ENCODE peak calls at places on chromosomes 2 and 18, in ten cellular contexts. G is suprapubic skin, H is brain microvascular endothelial cell, N is upper lobe of right lung, P is A549, R is heart right ventricle, D is K562, E is Peyer's patch, S is breast epithelium, O is endothelial cell of umbilical vein. U is an unnamed sample.

GRCh38 chr2:14634223-14634884 is 1.8 kb downstream of the LRATD1 start:
- DNase-seq in H (peak), S (peak), P (peak), O (peak), E (peak), N (peak), R (peak), D (peak), G (peak), U (peak)

GRCh38 chr2:196617430-196617829 is 22.1 kb upstream of the CCDC150 start:
- DNase-seq in O (no peak), P (no peak), H (no peak), R (no peak), G (no peak), D (no peak), S (no peak), E (no peak), N (no peak), U (no peak)

GRCh38 chr18:48817021-48817461 is 133.7 kb downstream of the SMAD7 start:
- DNase-seq in E (peak), P (no peak), R (no peak), H (no peak), N (peak), S (peak), D (no peak), O (no peak), G (peak), U (no peak)

GRCh38 chr2:99819766-99820165 is 322.6 kb downstream of the AFF3 start:
- DNase-seq in D (no peak), N (no peak), G (no peak), H (no peak), O (peak), R (no peak), E (no peak), S (no peak), P (peak), U (no peak)

GRCh38 chr2:85744771-85745601 is 8.8 kb upstream of the ATOH8 start:
- DNase-seq in S (no peak), H (peak), R (no peak), N (peak), G (no peak), D (no peak), E (no peak), O (no peak), P (no peak), U (no peak)

GRCh38 chr2:32330136-32330535 is 26.7 kb upstream of the BIRC6 start:
- DNase-seq in S (no peak), E (no peak), O (no peak), G (no peak), N (no peak), H (no peak), D (no peak), P (no peak), R (no peak), U (no peak)

GRCh38 chr2:73640537-73640936 is 1.7 kb downstream of the NAT8 start:
- DNase-seq in G (no peak), H (no peak), D (no peak), S (no peak), R (no peak), P (no peak), N (no peak), E (no peak), O (no peak), U (peak)

GRCh38 chr18:73908323-73908722 is 239.3 kb downstream of the FBXO15 start:
- DNase-seq in S (no peak), G (no peak), P (peak), N (no peak), O (no peak), D (no peak), R (peak), H (peak), E (no peak), U (no peak)

GRCh38 chr2:142930835-142931398 is 53.5 kb downstream of the KYNU start:
- DNase-seq in R (no peak), E (no peak), G (no peak), N (no peak), D (peak), P (no peak), S (no peak), O (no peak), H (no peak), U (no peak)

GRCh38 chr2:53353372-53354111 is 414.1 kb upstream of the CHAC2 start:
- DNase-seq in H (peak), R (no peak), P (peak), O (no peak), N (no peak), E (no peak), D (no peak), S (no peak), G (peak), U (no peak)

GRCh38 chr2:137185378-137186078 is 420.2 kb downstream of the THSD7B start:
- DNase-seq in S (no peak), G (no peak), P (no peak), D (no peak), R (no peak), E (no peak), O (no peak), H (no peak), N (no peak), U (no peak)

GRCh38 chr2:216371756-216372702 is at the start of gene MARCHF4:
- DNase-seq in S (peak), N (peak), H (peak), D (peak), E (peak), O (peak), G (peak), P (peak), R (peak), U (no peak)

GRCh38 chr2:22375094-22375493 is 1009.9 kb upstream of the KLHL29 start:
- DNase-seq in N (no peak), G (no peak), E (no peak), O (no peak), H (no peak), D (no peak), R (no peak), S (no peak), P (peak), U (no peak)

GRCh38 chr2:72998234-72998651 is 73.3 kb downstream of the SFXN5 start:
- DNase-seq in G (no peak), R (no peak), N (no peak), D (no peak), P (no peak), E (peak), H (no peak), S (no peak), O (no peak), U (no peak)

GRCh38 chr2:101983486-101983885 is 8.3 kb upstream of the IL1R2 start:
- DNase-seq in G (no peak), R (no peak), D (no peak), S (no peak), H (no peak), O (no peak), E (no peak), P (no peak), N (no peak), U (no peak)

GRCh38 chr2:226031962-226032441 is 632.5 kb downstream of the NYAP2 start:
- DNase-seq in D (no peak), O (no peak), S (no peak), R (no peak), P (no peak), N (no peak), H (no peak), E (no peak), G (no peak), U (no peak)

GRCh38 chr2:26521054-26521912 is 43.4 kb upstream of the OTOF start:
- DNase-seq in S (no peak), R (no peak), O (no peak), E (no peak), H (peak), N (peak), P (peak), D (peak), G (no peak), U (no peak)

GRCh38 chr2:60560734-60561649 is 7.5 kb upstream of the BCL11A start:
- DNase-seq in G (no peak), E (no peak), S (no peak), N (no peak), P (peak), R (no peak), H (no peak), O (no peak), D (peak), U (no peak)
- TF ChIP-seq CTCF in G (peak), E (no peak), S (peak), N (peak), P (peak), R (peak), H (peak), O (peak), D (peak), U (peak)

DNA sequence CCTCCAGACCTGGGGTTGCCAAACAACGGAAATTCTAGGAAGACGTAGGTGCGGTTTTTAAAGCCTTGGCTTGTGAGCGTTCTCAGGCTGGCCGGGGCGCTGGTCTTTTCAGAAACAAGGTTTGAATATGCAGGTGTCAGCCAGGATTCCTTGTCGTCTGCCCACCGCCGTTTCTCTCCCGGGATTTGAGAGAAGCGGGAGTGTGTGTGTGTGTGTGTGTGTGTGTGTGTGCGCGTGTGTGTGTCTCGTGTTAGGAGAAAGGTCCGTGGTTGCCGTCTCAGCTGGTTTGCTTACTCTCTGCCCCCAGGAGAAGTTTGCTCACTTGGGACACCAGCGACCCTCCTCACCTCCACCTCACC is 1.0 kb upstream of the ONECUT2 start:
- DNase-seq in G (no peak), P (peak), S (no peak), O (no peak), E (no peak), H (no peak), R (no peak), N (no peak), D (no peak), U (no peak)
- H3K4me3 ChIP-seq in G (peak), P (peak), S (no peak), O (no peak), E (no peak), H (no peak), R (peak), N (peak), D (peak), U (peak)

DNA sequence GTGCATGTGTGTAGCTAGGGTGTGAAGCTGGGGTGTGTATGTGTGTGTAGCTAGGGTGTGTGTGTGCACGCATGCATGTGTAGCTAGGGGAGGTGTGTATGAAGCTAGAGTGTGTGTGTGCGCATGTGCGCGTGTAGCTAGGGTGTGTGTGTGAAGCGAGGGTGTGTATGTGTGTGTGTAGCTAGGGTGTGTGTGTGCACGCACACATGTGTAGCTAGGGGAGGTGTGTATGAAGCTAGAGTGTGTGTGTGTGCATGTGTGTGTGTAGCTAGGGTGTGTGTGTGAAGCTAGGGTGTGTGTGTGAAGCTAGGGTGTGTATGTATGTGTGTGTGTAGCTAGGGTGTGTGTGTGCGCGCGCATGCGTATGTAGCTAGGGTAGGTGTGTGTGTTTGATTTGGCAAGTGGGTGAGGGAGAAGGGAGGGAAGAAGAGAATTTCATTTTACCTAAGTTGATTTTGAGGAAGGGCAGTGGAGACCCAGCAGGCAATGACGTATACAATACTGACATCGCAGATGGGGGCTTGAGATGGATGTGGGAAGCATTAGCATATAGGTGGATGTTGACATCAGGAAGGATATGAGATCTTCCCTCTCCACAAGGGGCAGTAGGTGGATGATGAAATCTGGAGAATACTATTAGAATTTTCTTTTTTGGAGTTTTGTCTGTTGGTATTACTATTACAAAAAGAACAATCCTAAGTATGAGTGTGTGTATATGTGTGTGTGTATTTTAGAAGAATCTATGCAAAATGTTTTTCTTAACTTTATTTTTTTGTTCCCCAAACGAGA is 70.7 kb downstream of the PRELID3A start:
- DNase-seq in G (no peak), N (no peak), H (no peak), D (no peak), R (no peak), S (no peak), O (no peak), P (no peak), E (no peak), U (no peak)
- TF ChIP-seq CTCF in G (no peak), N (no peak), H (peak), D (peak), R (no peak), S (no peak), O (no peak), P (no peak), E (no peak), U (peak)

GRCh38 chr2:55733335-55733734 is 39.7 kb upstream of the PNPT1 start:
- DNase-seq in P (no peak), H (no peak), E (no peak), N (no peak), S (no peak), D (no peak), G (no peak), R (no peak), O (no peak), U (no peak)
- H3K4me3 ChIP-seq in P (no peak), H (no peak), E (no peak), N (no peak), S (no peak), D (no peak), G (no peak), R (no peak), O (no peak), U (no peak)

DNA sequence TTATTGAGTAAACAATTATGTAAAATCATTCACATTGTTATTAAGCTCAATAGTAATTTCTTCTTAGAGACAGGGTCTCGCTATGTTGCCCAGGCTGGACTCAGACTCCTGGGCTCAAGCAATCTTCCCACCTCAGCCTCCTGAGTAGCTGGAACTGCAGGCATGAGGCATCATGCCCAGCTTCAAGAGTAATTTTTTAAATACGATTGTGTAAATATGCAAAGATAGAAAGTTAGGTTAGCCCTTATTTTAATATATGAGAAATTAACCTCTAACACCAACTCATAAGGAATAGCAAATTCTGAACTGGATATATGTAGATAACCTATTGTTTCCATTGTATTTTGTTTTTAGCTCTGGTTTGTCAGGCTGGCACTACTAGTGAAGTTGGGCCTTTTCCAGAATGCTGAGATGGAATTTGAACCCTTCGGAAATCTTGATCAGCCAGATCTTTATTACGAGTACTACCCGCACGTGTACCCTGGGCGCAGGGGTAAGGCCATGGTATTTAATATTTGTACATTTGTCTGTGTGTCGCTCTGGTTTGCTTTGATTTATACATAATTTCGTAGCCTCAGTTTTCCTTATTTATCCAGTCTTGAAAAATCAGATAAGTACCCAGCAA is 44.8 kb downstream of the TRAPPC12 start:
- DNase-seq in N (no peak), H (no peak), S (no peak), R (no peak), P (no peak), D (no peak), O (no peak), E (no peak), G (no peak), U (no peak)
- TF ChIP-seq CTCF in N (no peak), H (no peak), S (no peak), R (peak), P (no peak), D (no peak), O (no peak), E (no peak), G (no peak), U (no peak)

GRCh38 chr2:237026981-237027711 is 58.5 kb upstream of the COPS8 start:
- DNase-seq in S (peak), R (peak), D (peak), E (peak), N (peak), G (peak), H (peak), P (peak), O (peak), U (peak)

GRCh38 chr2:237025090-237025865 is 60.4 kb upstream of the COPS8 start:
- DNase-seq in R (no peak), P (peak), D (no peak), S (no peak), O (peak), G (no peak), N (no peak), E (peak), H (peak), U (no peak)

GRCh38 chr2:237020086-237020485 is 65.6 kb upstream of the COPS8 start:
- DNase-seq in H (no peak), O (no peak), R (no peak), P (no peak), S (no peak), E (no peak), D (no peak), N (no peak), G (no peak), U (no peak)

GRCh38 chr2:237024255-237024654 is 61.4 kb upstream of the COPS8 start:
- DNase-seq in O (no peak), G (no peak), E (no peak), S (no peak), P (no peak), R (no peak), H (no peak), D (no peak), N (no peak), U (no peak)

GRCh38 chr2:237022533-237022932 is 63.2 kb upstream of the COPS8 start:
- DNase-seq in P (no peak), G (no peak), S (no peak), O (no peak), D (no peak), E (no peak), H (no peak), R (no peak), N (no peak), U (no peak)
- H3K4me3 ChIP-seq in P (no peak), G (no peak), S (no peak), O (no peak), D (no peak), E (no peak), H (no peak), R (no peak), N (no peak), U (no peak)

GRCh38 chr2:174750923-174751441 is 13.3 kb downstream of the CHRNA1 start:
- DNase-seq in S (no peak), H (no peak), N (no peak), R (no peak), G (no peak), E (peak), D (no peak), O (no peak), P (no peak), U (no peak)
- TF ChIP-seq CTCF in S (no peak), H (peak), N (no peak), R (no peak), G (no peak), E (no peak), D (no peak), O (no peak), P (no peak), U (no peak)